ENCODE peak calls at places on chromosomes 7 and 10, in nine cellular contexts. One of them, this sample, is unnamed.
A peak's percentile ranks its signal among the peaks of the same experiment; 100 is the strongest.

GRCh38 chr10:8453587-8453986 is 399.1 kb downstream of the GATA3 start:
- DNase-seq in mammary epithelial cell: peak; percentile 63
- DNase-seq in mesendoderm: no peak
- DNase-seq in colonic mucosa: no peak
- DNase-seq in HL-60: no peak
- DNase-seq in IMR-90: no peak
- DNase-seq in GM23248: peak; percentile 1
- DNase-seq in tibial artery: peak; percentile 76
- DNase-seq in vagina: no peak
- DNase-seq in this sample: peak; percentile 16

GRCh38 chr7:106487892-106488291 is 173.1 kb downstream of the CCDC71L start:
- DNase-seq in mammary epithelial cell: no peak
- DNase-seq in mesendoderm: no peak
- DNase-seq in colonic mucosa: no peak
- DNase-seq in HL-60: no peak
- DNase-seq in IMR-90: no peak
- DNase-seq in GM23248: no peak
- DNase-seq in tibial artery: no peak
- DNase-seq in vagina: no peak
- DNase-seq in this sample: no peak

GRCh38 chr7:28804157-28804556 is 154.0 kb downstream of the TRIL start:
- DNase-seq in mammary epithelial cell: no peak
- DNase-seq in mesendoderm: no peak
- DNase-seq in colonic mucosa: no peak
- DNase-seq in HL-60: no peak
- DNase-seq in IMR-90: no peak
- DNase-seq in GM23248: no peak
- DNase-seq in tibial artery: no peak
- DNase-seq in vagina: no peak
- DNase-seq in this sample: no peak

GRCh38 chr7:99252166-99252895 is 20.3 kb upstream of the MYH16 start:
- DNase-seq in mammary epithelial cell: no peak
- DNase-seq in mesendoderm: peak; percentile 20
- DNase-seq in colonic mucosa: no peak
- DNase-seq in HL-60: no peak
- DNase-seq in IMR-90: no peak
- DNase-seq in GM23248: no peak
- DNase-seq in tibial artery: no peak
- DNase-seq in vagina: no peak
- DNase-seq in this sample: no peak

GRCh38 chr7:4836206-4836661 is 25.6 kb downstream of the PAPOLB start:
- DNase-seq in mammary epithelial cell: no peak
- DNase-seq in mesendoderm: no peak
- DNase-seq in colonic mucosa: no peak
- DNase-seq in HL-60: no peak
- DNase-seq in IMR-90: no peak
- DNase-seq in GM23248: no peak
- DNase-seq in tibial artery: peak; percentile 59
- DNase-seq in vagina: no peak
- DNase-seq in this sample: no peak

GRCh38 chr7:105202561-105203130 is 186.1 kb downstream of the SRPK2 start:
- DNase-seq in mammary epithelial cell: no peak
- DNase-seq in mesendoderm: no peak
- DNase-seq in colonic mucosa: no peak
- DNase-seq in HL-60: no peak
- DNase-seq in IMR-90: peak; percentile 33
- DNase-seq in GM23248: no peak
- DNase-seq in tibial artery: no peak
- DNase-seq in vagina: no peak
- DNase-seq in this sample: peak; percentile 57

GRCh38 chr10:66941491-66941890 is 15.7 kb downstream of the LRRTM3 start:
- DNase-seq in mammary epithelial cell: no peak
- DNase-seq in mesendoderm: no peak
- DNase-seq in colonic mucosa: no peak
- DNase-seq in HL-60: no peak
- DNase-seq in IMR-90: no peak
- DNase-seq in GM23248: no peak
- DNase-seq in tibial artery: no peak
- DNase-seq in vagina: no peak
- DNase-seq in this sample: no peak

GRCh38 chr7:32161708-32162107 is 91.5 kb upstream of the PDE1C start:
- DNase-seq in mammary epithelial cell: peak; percentile 42
- DNase-seq in mesendoderm: peak; percentile 50
- DNase-seq in colonic mucosa: no peak
- DNase-seq in HL-60: no peak
- DNase-seq in IMR-90: peak; percentile 73
- DNase-seq in GM23248: peak; percentile 84
- DNase-seq in tibial artery: no peak
- DNase-seq in vagina: no peak
- DNase-seq in this sample: no peak

GRCh38 chr10:22620140-22620857 is 94.1 kb downstream of the PIP4K2A start:
- DNase-seq in mammary epithelial cell: peak; percentile 93
- DNase-seq in mesendoderm: no peak
- DNase-seq in colonic mucosa: peak; percentile 42
- DNase-seq in HL-60: no peak
- DNase-seq in IMR-90: peak; percentile 95
- DNase-seq in GM23248: peak; percentile 98
- DNase-seq in tibial artery: peak; percentile 88
- DNase-seq in vagina: no peak
- DNase-seq in this sample: peak; percentile 91

GRCh38 chr10:103193820-103194529 is 903 bp upstream of the NT5C2 start:
- DNase-seq in mammary epithelial cell: no peak
- DNase-seq in mesendoderm: peak; percentile 63
- DNase-seq in colonic mucosa: no peak
- DNase-seq in HL-60: no peak
- DNase-seq in IMR-90: peak; percentile 8
- DNase-seq in GM23248: peak; percentile 52
- DNase-seq in tibial artery: no peak
- DNase-seq in vagina: no peak
- DNase-seq in this sample: no peak

GRCh38 chr10:133124357-133125211 is 35.4 kb upstream of the KNDC1 start:
- DNase-seq in mammary epithelial cell: no peak
- DNase-seq in mesendoderm: peak; percentile 29
- DNase-seq in colonic mucosa: no peak
- DNase-seq in HL-60: no peak
- DNase-seq in IMR-90: no peak
- DNase-seq in GM23248: no peak
- DNase-seq in tibial artery: peak; percentile 56
- DNase-seq in vagina: no peak
- DNase-seq in this sample: peak; percentile 9

GRCh38 chr7:55469271-55469681 is 103.0 kb downstream of the VOPP1 start:
- DNase-seq in mammary epithelial cell: no peak
- DNase-seq in mesendoderm: no peak
- DNase-seq in colonic mucosa: no peak
- DNase-seq in HL-60: no peak
- DNase-seq in IMR-90: no peak
- DNase-seq in GM23248: no peak
- DNase-seq in tibial artery: no peak
- DNase-seq in vagina: no peak
- DNase-seq in this sample: no peak

GRCh38 chr10:76454539-76455137 is 1023.2 kb downstream of the LRMDA start:
- DNase-seq in mammary epithelial cell: no peak
- DNase-seq in mesendoderm: no peak
- DNase-seq in colonic mucosa: no peak
- DNase-seq in HL-60: no peak
- DNase-seq in IMR-90: no peak
- DNase-seq in GM23248: no peak
- DNase-seq in tibial artery: no peak
- DNase-seq in vagina: no peak
- DNase-seq in this sample: no peak
- H3K27ac ChIP-seq in mammary epithelial cell: no peak overlapping the region
- H3K27ac ChIP-seq in mesendoderm: no peak overlapping the region
- H3K27ac ChIP-seq in colonic mucosa: no peak overlapping the region
- H3K27ac ChIP-seq in HL-60: no peak overlapping the region
- H3K27ac ChIP-seq in IMR-90: no peak overlapping the region
- H3K27ac ChIP-seq in GM23248: no peak overlapping the region
- H3K27ac ChIP-seq in tibial artery: peak overlapping the region; percentile 84
- H3K27ac ChIP-seq in vagina: peak overlapping the region; percentile 73
- H3K27ac ChIP-seq in this sample: no peak overlapping the region

GRCh38 chr10:27743736-27744477 is 1.7 kb downstream of the MKX start:
- DNase-seq in mammary epithelial cell: peak; percentile 20
- DNase-seq in mesendoderm: no peak
- DNase-seq in colonic mucosa: peak; percentile 27
- DNase-seq in HL-60: no peak
- DNase-seq in IMR-90: peak; percentile 8
- DNase-seq in GM23248: peak; percentile 69
- DNase-seq in tibial artery: peak; percentile 70
- DNase-seq in vagina: no peak
- DNase-seq in this sample: no peak

GRCh38 chr10:27744478-27745379 is 890 bp downstream of the MKX start:
- DNase-seq in mammary epithelial cell: peak; percentile 13
- DNase-seq in mesendoderm: peak; percentile 63
- DNase-seq in colonic mucosa: no peak
- DNase-seq in HL-60: no peak
- DNase-seq in IMR-90: peak; percentile 26
- DNase-seq in GM23248: peak; percentile 88
- DNase-seq in tibial artery: peak; percentile 83
- DNase-seq in vagina: no peak
- DNase-seq in this sample: peak; percentile 16

GRCh38 chr10:27742926-27743735 is 2.5 kb downstream of the MKX start:
- DNase-seq in mammary epithelial cell: peak; percentile 14
- DNase-seq in mesendoderm: peak; percentile 63
- DNase-seq in colonic mucosa: peak; percentile 31
- DNase-seq in HL-60: no peak
- DNase-seq in IMR-90: no peak
- DNase-seq in GM23248: peak; percentile 71
- DNase-seq in tibial artery: peak; percentile 77
- DNase-seq in vagina: no peak
- DNase-seq in this sample: peak; percentile 12

GRCh38 chr10:27741173-27742091 is 4.2 kb downstream of the MKX start:
- DNase-seq in mammary epithelial cell: no peak
- DNase-seq in mesendoderm: peak; percentile 54
- DNase-seq in colonic mucosa: no peak
- DNase-seq in HL-60: no peak
- DNase-seq in IMR-90: no peak
- DNase-seq in GM23248: no peak
- DNase-seq in tibial artery: peak; percentile 64
- DNase-seq in vagina: no peak
- DNase-seq in this sample: no peak

DNA sequence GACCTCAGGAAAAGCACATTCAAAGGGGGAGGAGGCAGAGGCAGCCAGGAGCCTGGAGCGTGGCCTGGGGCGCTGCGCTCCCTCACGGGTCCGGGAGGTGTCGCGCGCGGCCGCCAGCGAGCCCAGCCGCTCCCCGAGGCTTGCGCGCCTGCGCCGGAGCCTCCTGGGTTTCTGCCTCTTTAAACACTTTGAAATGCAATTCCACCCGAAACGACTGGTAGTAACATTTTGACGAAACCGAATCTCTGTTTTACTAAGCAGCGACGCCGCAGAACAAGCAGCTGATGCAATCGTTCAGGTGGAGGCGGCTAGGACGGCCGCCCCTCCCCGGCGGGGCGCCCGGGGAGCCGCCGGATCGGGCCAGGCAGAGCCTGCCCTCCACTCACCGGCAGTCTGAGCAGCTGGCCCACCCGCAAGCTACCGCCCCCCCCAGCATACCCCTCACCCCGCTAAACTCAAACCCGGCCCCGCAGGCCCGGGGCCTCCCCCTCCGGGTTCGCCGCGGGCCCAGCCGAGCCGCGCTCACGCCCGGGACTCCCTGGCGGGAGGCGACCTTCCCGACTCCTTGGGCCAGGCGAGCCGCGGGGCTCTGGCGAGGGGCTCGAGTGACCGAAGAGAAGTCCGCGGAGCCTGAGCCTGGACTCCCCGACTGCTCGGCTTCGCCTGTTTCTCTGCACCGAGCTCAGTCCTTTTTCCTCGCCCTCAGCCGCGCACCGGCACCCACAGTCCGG is 3.3 kb downstream of the MKX start:
- DNase-seq in mammary epithelial cell: peak; percentile 63
- DNase-seq in mesendoderm: peak; percentile 91
- DNase-seq in colonic mucosa: peak; percentile 73
- DNase-seq in HL-60: peak; percentile 6
- DNase-seq in IMR-90: peak; percentile 85
- DNase-seq in GM23248: peak; percentile 97
- DNase-seq in tibial artery: peak; percentile 93
- DNase-seq in vagina: no peak
- DNase-seq in this sample: peak; percentile 66
- H3K27ac ChIP-seq in mammary epithelial cell: no peak overlapping the region
- H3K27ac ChIP-seq in mesendoderm: no peak overlapping the region
- H3K27ac ChIP-seq in colonic mucosa: peak overlapping the region; percentile 10
- H3K27ac ChIP-seq in HL-60: no peak overlapping the region
- H3K27ac ChIP-seq in IMR-90: peak overlapping the region; percentile 38
- H3K27ac ChIP-seq in GM23248: peak overlapping the region; percentile 89
- H3K27ac ChIP-seq in tibial artery: peak overlapping the region; percentile 98
- H3K27ac ChIP-seq in vagina: peak overlapping the region; percentile 76
- H3K27ac ChIP-seq in this sample: no peak overlapping the region

GRCh38 chr10:97715259-97715874 is 1.8 kb downstream of the MARVELD1 start:
- DNase-seq in mammary epithelial cell: no peak
- DNase-seq in mesendoderm: peak; percentile 40
- DNase-seq in colonic mucosa: no peak
- DNase-seq in HL-60: no peak
- DNase-seq in IMR-90: no peak
- DNase-seq in GM23248: peak; percentile 56
- DNase-seq in tibial artery: peak; percentile 45
- DNase-seq in vagina: no peak
- DNase-seq in this sample: no peak

GRCh38 chr10:97718178-97718577 is 4.6 kb downstream of the MARVELD1 start:
- DNase-seq in mammary epithelial cell: no peak
- DNase-seq in mesendoderm: no peak
- DNase-seq in colonic mucosa: no peak
- DNase-seq in HL-60: no peak
- DNase-seq in IMR-90: no peak
- DNase-seq in GM23248: no peak
- DNase-seq in tibial artery: no peak
- DNase-seq in vagina: no peak
- DNase-seq in this sample: no peak

GRCh38 chr10:97719602-97720001 is 6.1 kb downstream of the MARVELD1 start:
- DNase-seq in mammary epithelial cell: no peak
- DNase-seq in mesendoderm: peak; percentile 55
- DNase-seq in colonic mucosa: no peak
- DNase-seq in HL-60: no peak
- DNase-seq in IMR-90: no peak
- DNase-seq in GM23248: no peak
- DNase-seq in tibial artery: no peak
- DNase-seq in vagina: no peak
- DNase-seq in this sample: no peak

GRCh38 chr10:97717627-97718026 is 4.1 kb downstream of the MARVELD1 start:
- DNase-seq in mammary epithelial cell: no peak
- DNase-seq in mesendoderm: no peak
- DNase-seq in colonic mucosa: no peak
- DNase-seq in HL-60: no peak
- DNase-seq in IMR-90: no peak
- DNase-seq in GM23248: no peak
- DNase-seq in tibial artery: peak; percentile 54
- DNase-seq in vagina: no peak
- DNase-seq in this sample: no peak

GRCh38 chr10:97718659-97719142 is 5.2 kb downstream of the MARVELD1 start:
- DNase-seq in mammary epithelial cell: peak; percentile 97
- DNase-seq in mesendoderm: no peak
- DNase-seq in colonic mucosa: peak; percentile 95
- DNase-seq in HL-60: no peak
- DNase-seq in IMR-90: no peak
- DNase-seq in GM23248: peak; percentile 49
- DNase-seq in tibial artery: no peak
- DNase-seq in vagina: peak; percentile 98
- DNase-seq in this sample: no peak
- H3K27ac ChIP-seq in mammary epithelial cell: peak overlapping the region; percentile 64
- H3K27ac ChIP-seq in mesendoderm: no peak overlapping the region
- H3K27ac ChIP-seq in colonic mucosa: peak overlapping the region; percentile 74
- H3K27ac ChIP-seq in HL-60: no peak overlapping the region
- H3K27ac ChIP-seq in IMR-90: no peak overlapping the region
- H3K27ac ChIP-seq in GM23248: no peak overlapping the region
- H3K27ac ChIP-seq in tibial artery: peak overlapping the region; percentile 99
- H3K27ac ChIP-seq in vagina: peak overlapping the region; percentile 97
- H3K27ac ChIP-seq in this sample: no peak overlapping the region

GRCh38 chr7:92205987-92206386 is 27.0 kb upstream of the LRRD1 start:
- DNase-seq in mammary epithelial cell: no peak
- DNase-seq in mesendoderm: peak; percentile 23
- DNase-seq in colonic mucosa: no peak
- DNase-seq in HL-60: no peak
- DNase-seq in IMR-90: no peak
- DNase-seq in GM23248: no peak
- DNase-seq in tibial artery: no peak
- DNase-seq in vagina: no peak
- DNase-seq in this sample: no peak
- H3K27ac ChIP-seq in mammary epithelial cell: no peak overlapping the region
- H3K27ac ChIP-seq in mesendoderm: no peak overlapping the region
- H3K27ac ChIP-seq in colonic mucosa: no peak overlapping the region
- H3K27ac ChIP-seq in HL-60: no peak overlapping the region
- H3K27ac ChIP-seq in IMR-90: no peak overlapping the region
- H3K27ac ChIP-seq in GM23248: no peak overlapping the region
- H3K27ac ChIP-seq in tibial artery: no peak overlapping the region
- H3K27ac ChIP-seq in vagina: no peak overlapping the region
- H3K27ac ChIP-seq in this sample: no peak overlapping the region

This sample was measured in endothelial cell of umbilical vein.